ENCODE peak calls at places on chromosomes 12 and 14, in eight cellular contexts. I is hypothalamus; L is GM23338; E is GF-D8; G is hepatocyte; Y is naive thymus-derived CD8-positive, alpha-beta T cell; X is Caki2; W is EL. N is an unnamed sample.

GRCh38 chr12:4267904-4268548 is 5.5 kb upstream of the CCND2 start:
- DNase-seq in I (no peak), L (no peak), E (no peak), G (no peak), Y (no peak), X (peak; percentile 19), W (no peak), N (no peak)

GRCh38 chr12:29889737-29890136 is 106.0 kb upstream of the TMTC1 start:
- DNase-seq in I (no peak), L (peak; percentile 94), E (no peak), G (peak; percentile 62), Y (no peak), X (peak; percentile 8), W (peak; percentile 5), N (peak; percentile 20)

GRCh38 chr14:64983439-64984310 is 3.0 kb upstream of the FNTB start:
- DNase-seq in I (no peak), L (peak; percentile 80), E (no peak), G (peak; percentile 79), Y (peak; percentile 63), X (peak; percentile 33), W (peak; percentile 64), N (peak; percentile 73)

GRCh38 chr12:124407074-124407473 is 112.2 kb downstream of the RFLNA start:
- DNase-seq in I (no peak), L (peak; percentile 39), E (no peak), G (no peak), Y (no peak), X (no peak), W (no peak), N (no peak)

GRCh38 chr12:6369916-6370575 is 5.3 kb downstream of the SCNN1A start:
- DNase-seq in I (no peak), L (no peak), E (no peak), G (no peak), Y (no peak), X (peak; percentile 26), W (no peak), N (no peak)

GRCh38 chr14:55272922-55273321 is 1.7 kb downstream of the FBXO34 start:
- DNase-seq in I (no peak), L (no peak), E (no peak), G (no peak), Y (no peak), X (no peak), W (peak; percentile 16), N (peak; percentile 9)

GRCh38 chr12:52319097-52319496 is 2.1 kb downstream of the KRT83 start:
- DNase-seq in I (no peak), L (peak; percentile 29), E (no peak), G (no peak), Y (peak; percentile 13), X (no peak), W (no peak), N (no peak)

GRCh38 chr12:3272958-3273357 is 195.8 kb downstream of the TSPAN9 start:
- DNase-seq in I (no peak), L (no peak), E (no peak), G (no peak), Y (no peak), X (no peak), W (no peak), N (no peak)

GRCh38 chr12:108333898-108334699 is 5.0 kb downstream of the CMKLR1 start:
- DNase-seq in I (no peak), L (no peak), E (no peak), G (no peak), Y (no peak), X (no peak), W (peak; percentile 47), N (peak; percentile 17)

GRCh38 chr14:96158735-96159134 is 45.9 kb upstream of the BDKRB2 start:
- DNase-seq in I (no peak), L (no peak), E (no peak), G (no peak), Y (no peak), X (no peak), W (no peak), N (no peak)

GRCh38 chr14:69715725-69716482 is 51.0 kb upstream of the SRSF5 start:
- DNase-seq in I (no peak), L (no peak), E (no peak), G (peak; percentile 84), Y (no peak), X (no peak), W (peak; percentile 73), N (no peak)

GRCh38 chr14:52251724-52252123 is 15.8 kb upstream of the PTGDR start:
- DNase-seq in I (no peak), L (peak; percentile 61), E (no peak), G (no peak), Y (no peak), X (no peak), W (no peak), N (no peak)

GRCh38 chr12:116194935-116195431 is 82.5 kb downstream of the MED13L start:
- DNase-seq in I (no peak), L (no peak), E (no peak), G (no peak), Y (peak; percentile 80), X (no peak), W (no peak), N (no peak)

GRCh38 chr14:69056389-69056788 is 77.3 kb upstream of the ACTN1 start:
- DNase-seq in I (no peak), L (peak; percentile 82), E (no peak), G (peak; percentile 58), Y (peak; percentile 39), X (no peak), W (no peak), N (no peak)

N was measured in RKO.